ENCODE peak calls at places on chromosomes 4 and X, in six cellular contexts. V, R, N, E, D and L are unnamed samples.

GRCh38 chr4:57119054-57119651 is 9.0 kb upstream of the IGFBP7 start:
- DNase-seq in V (no peak), N (no peak), R (no peak), E (no peak), D (no peak), L (no peak)

GRCh38 chrX:58025979-58026378 is 115.7 kb upstream of the ZXDA start:
- DNase-seq in V (no peak), D (peak), R (peak), N (peak), E (no peak), L (peak)

GRCh38 chr4:184444953-184445309 is 29.4 kb downstream of the IRF2 start:
- DNase-seq in N (no peak), R (no peak), D (no peak), E (no peak), V (peak), L (no peak)

GRCh38 chr4:54961357-54961975 is 163.9 kb downstream of the KDR start:
- DNase-seq in N (no peak), R (peak), V (no peak), D (no peak), E (no peak), L (no peak)

GRCh38 chr4:49032440-49033161 is 46.5 kb downstream of the CWH43 start:
- DNase-seq in V (no peak), E (no peak), D (no peak), R (peak), N (peak), L (peak)

GRCh38 chr4:10482913-10483312 is 25.7 kb upstream of the ZNF518B start:
- DNase-seq in E (no peak), R (no peak), N (no peak), D (no peak), V (no peak), L (no peak)

GRCh38 chrX:30875957-30876356 is 13.1 kb downstream of the TAB3 start:
- DNase-seq in R (no peak), E (no peak), N (peak), V (no peak), D (no peak), L (no peak)

GRCh38 chr4:128524311-128524710 is 236.7 kb upstream of the PGRMC2 start:
- DNase-seq in N (no peak), D (no peak), E (no peak), R (no peak), V (no peak), L (no peak)

GRCh38 chrX:14702145-14702544 is 170.7 kb downstream of the FANCB start:
- DNase-seq in R (no peak), V (no peak), D (no peak), N (no peak), E (no peak), L (no peak)
- TF ChIP-seq TAF1 in R (no peak), V (no peak), D (no peak), N (no peak), E (no peak), L (no peak)

GRCh38 chrX:100636321-100636991 is at the start of gene TSPAN6:
- DNase-seq in D (no peak), E (peak), V (no peak), R (peak), N (peak), L (peak)
- TF ChIP-seq POLR2A in D (no peak), E (peak), V (no peak), R (no peak), N (peak), L (no peak)

GRCh38 chr4:141002323-141002805 is 130.9 kb downstream of the RNF150 start:
- DNase-seq in E (no peak), V (no peak), D (no peak), R (no peak), N (no peak), L (no peak)
- TF ChIP-seq TAF1 in E (no peak), V (no peak), D (no peak), R (no peak), N (no peak), L (no peak)

GRCh38 chr4:985123-985830 is 1.6 kb upstream of the IDUA start:
- DNase-seq in N (peak), E (no peak), D (no peak), V (no peak), R (peak), L (no peak)
- TF ChIP-seq POLR2A in N (no peak), E (no peak), D (no peak), V (no peak), R (peak), L (no peak)